ENCODE peak calls at places on chromosomes 16 and 17, in five cellular contexts. H, S, R, V and J are unnamed samples.

GRCh38 chr17:77528516-77529327 is 388.0 kb downstream of the SEC14L1 start:
- DNase-seq in S (peak; percentile 27), V (no peak), H (no peak), R (no peak), J (no peak)

GRCh38 chr16:70157105-70157476 is 16.5 kb upstream of the CLEC18C start:
- DNase-seq in S (no peak), H (peak; percentile 18), V (no peak), R (no peak), J (no peak)

GRCh38 chr17:57892820-57893595 is 43.2 kb upstream of the MRPS23 start:
- DNase-seq in R (peak; percentile 50), S (no peak), H (peak; percentile 99), V (peak; percentile 78), J (peak; percentile 90)

GRCh38 chr17:9127340-9127739 is 106.0 kb downstream of the NTN1 start:
- DNase-seq in H (no peak), S (no peak), V (no peak), R (no peak), J (no peak)

GRCh38 chr17:48636177-48637018 is 10.2 kb upstream of the HOXB9 start:
- DNase-seq in V (no peak), S (peak; percentile 68), R (no peak), H (peak; percentile 73), J (peak; percentile 95)

GRCh38 chr16:86809458-86809955 is 231.2 kb downstream of the FOXL1 start:
- DNase-seq in H (no peak), V (no peak), S (no peak), R (no peak), J (peak; percentile 64)

GRCh38 chr16:2597560-2597902 is 59.7 kb downstream of the PDPK1 start:
- DNase-seq in H (no peak), V (no peak), R (no peak), S (no peak), J (no peak)

GRCh38 chr17:43015579-43015978 is 6.6 kb downstream of the VAT1 start:
- DNase-seq in V (no peak), H (peak; percentile 91), S (no peak), R (no peak), J (no peak)

GRCh38 chr16:66486773-66487579 is 59.9 kb downstream of the BEAN1 start:
- DNase-seq in R (no peak), V (no peak), S (no peak), H (peak; percentile 44), J (no peak)

GRCh38 chr16:86508947-86509758 is 1.2 kb upstream of the FOXF1 start:
- DNase-seq in S (peak; percentile 61), R (peak; percentile 29), H (peak; percentile 26), V (no peak), J (no peak)

GRCh38 chr17:78600181-78600651 is 23.0 kb upstream of the DNAH17 start:
- DNase-seq in H (no peak), S (no peak), V (no peak), R (no peak), J (no peak)

GRCh38 chr16:30112197-30113030 is 923 bp downstream of the GDPD3 start:
- DNase-seq in V (no peak), S (peak; percentile 66), R (peak; percentile 49), H (peak; percentile 62), J (peak; percentile 84)

GRCh38 chr17:67573987-67574657 is 143.6 kb upstream of the NOL11 start:
- DNase-seq in R (no peak), V (no peak), H (peak; percentile 75), S (no peak), J (no peak)

GRCh38 chr17:65395924-65396323 is 165.5 kb downstream of the AXIN2 start:
- DNase-seq in H (no peak), R (no peak), V (no peak), S (no peak), J (no peak)

GRCh38 chr17:40419559-40420331 is 2.0 kb upstream of the TOP2A start:
- DNase-seq in V (no peak), R (no peak), S (no peak), H (no peak), J (no peak)

GRCh38 chr16:75027520-75028300 is 28.9 kb downstream of the ZNRF1 start:
- DNase-seq in R (no peak), H (no peak), V (no peak), S (no peak), J (no peak)

GRCh38 chr17:50348522-50349240 is 2.8 kb downstream of the XYLT2 start:
- DNase-seq in H (no peak), R (no peak), V (no peak), S (no peak), J (no peak)

GRCh38 chr17:75352079-75352569 is 53.4 kb downstream of the GRB2 start:
- DNase-seq in S (no peak), V (peak; percentile 55), H (no peak), R (no peak), J (no peak)

GRCh38 chr17:72765357-72766153 is 326.9 kb downstream of the SLC39A11 start:
- DNase-seq in S (no peak), H (no peak), R (no peak), V (no peak), J (no peak)

GRCh38 chr17:15334266-15334665 is 7.1 kb downstream of the TEKT3 start:
- DNase-seq in V (no peak), R (no peak), H (no peak), S (no peak), J (peak; percentile 30)

GRCh38 chr16:66923247-66923851 is 2.0 kb downstream of the RRAD start:
- DNase-seq in H (peak; percentile 85), R (no peak), S (no peak), V (no peak), J (no peak)

GRCh38 chr16:53249331-53249730 is 184.9 kb upstream of the RBL2 start:
- DNase-seq in S (no peak), H (no peak), R (no peak), V (no peak), J (no peak)